ENCODE peak calls at places on chromosomes 12 and 14, in seven cellular contexts. G is GM23338, K is nephron progenitor cell, N is tibial artery, P is HCT116, W is GM13976, B is stomach. V is an unnamed sample.

GRCh38 chr12:120940799-120941198 is 36.6 kb upstream of the SPPL3 start:
- DNase-seq in W (no peak), N (no peak), B (no peak), K (no peak), P (no peak), G (no peak), V (no peak)

GRCh38 chr14:68682166-68683103 is 110.4 kb downstream of the ZFP36L1 start:
- DNase-seq in W (no peak), G (no peak), K (no peak), B (no peak), P (no peak), N (peak; percentile 77), V (peak; percentile 63)

GRCh38 chr12:50351120-50352043 is 45.0 kb downstream of the FAM186A start:
- DNase-seq in B (peak; percentile 52), N (no peak), W (no peak), P (no peak), G (no peak), K (peak; percentile 7), V (no peak)

GRCh38 chr12:130826151-130826801 is 12.8 kb downstream of the STX2 start:
- DNase-seq in N (peak; percentile 37), G (peak; percentile 87), W (peak; percentile 66), B (no peak), P (no peak), K (peak; percentile 55), V (peak; percentile 83)

GRCh38 chr12:121933522-121934317 is 15.3 kb downstream of the CFAP251 start:
- DNase-seq in B (no peak), G (peak; percentile 83), K (no peak), N (no peak), P (no peak), W (no peak), V (no peak)

GRCh38 chr14:48125654-48126053 is 450.2 kb upstream of the MDGA2 start:
- DNase-seq in K (peak; percentile 26), W (no peak), P (no peak), N (no peak), B (no peak), G (peak; percentile 58), V (no peak)

GRCh38 chr12:113194971-113195391 is 9.5 kb downstream of the RITA1 start:
- DNase-seq in B (no peak), P (no peak), G (no peak), K (peak; percentile 56), N (no peak), W (no peak), V (no peak)

GRCh38 chr14:52399886-52400599 is 85.9 kb downstream of the PTGER2 start:
- DNase-seq in B (no peak), G (peak; percentile 42), K (no peak), N (no peak), P (peak; percentile 2), W (no peak), V (no peak)

GRCh38 chr14:39492267-39492666 is 60.0 kb upstream of the FBXO33 start:
- DNase-seq in B (no peak), N (no peak), W (no peak), P (no peak), G (no peak), K (no peak), V (no peak)

GRCh38 chr12:56007892-56008471 is 10.9 kb downstream of the SUOX start:
- DNase-seq in P (no peak), W (no peak), G (no peak), N (no peak), B (no peak), K (no peak), V (no peak)

GRCh38 chr12:56011509-56012090 is 9.2 kb upstream of the IKZF4 start:
- DNase-seq in G (no peak), B (no peak), N (no peak), P (no peak), W (no peak), K (no peak), V (no peak)

GRCh38 chr12:56010112-56010570 is 10.7 kb upstream of the IKZF4 start:
- DNase-seq in K (no peak), B (no peak), G (no peak), N (no peak), W (no peak), P (no peak), V (no peak)

GRCh38 chr12:56004211-56004610 is 7.1 kb downstream of the SUOX start:
- DNase-seq in K (no peak), B (no peak), P (no peak), N (no peak), G (no peak), W (no peak), V (no peak)

DNA sequence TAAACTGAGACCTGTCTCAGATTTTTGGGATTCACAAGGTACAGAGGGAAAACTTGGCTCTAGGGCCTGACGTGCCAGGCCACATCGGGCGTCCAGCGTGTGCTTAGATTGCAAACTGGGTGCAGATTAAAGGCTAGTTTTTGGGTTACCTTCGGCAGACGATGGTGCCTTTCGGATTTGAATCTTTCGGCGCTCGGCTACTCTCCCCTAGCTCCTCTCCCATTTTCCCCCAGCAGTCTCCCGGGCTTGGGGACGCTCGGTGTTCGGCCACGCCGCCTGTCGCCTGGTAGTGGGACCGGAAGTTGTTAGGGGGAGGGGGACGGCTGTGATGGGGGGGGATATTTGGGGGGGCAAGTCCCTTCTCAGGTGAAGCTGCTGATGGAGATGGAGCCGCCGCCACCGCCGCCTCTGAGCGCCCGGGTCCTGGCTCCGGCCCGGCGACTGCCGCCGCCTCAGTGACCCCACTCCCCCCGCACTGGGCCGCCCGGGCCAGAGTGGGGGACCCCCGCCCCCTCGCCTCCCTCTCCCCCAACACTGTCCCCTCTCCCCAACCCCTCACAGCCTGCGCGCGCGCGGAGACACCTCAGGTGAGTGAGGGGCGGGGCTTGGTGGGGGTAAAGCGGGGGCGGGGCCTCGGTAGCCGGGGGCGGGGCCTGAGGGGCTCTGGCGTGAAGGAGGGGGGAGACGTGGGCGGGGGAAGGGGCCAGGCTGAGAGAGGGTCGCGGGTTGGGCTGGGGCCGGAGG is 10.2 kb downstream of the SUOX start:
- DNase-seq in G (peak; percentile 98), N (peak; percentile 78), W (peak; percentile 94), P (peak; percentile 76), B (peak; percentile 85), K (peak; percentile 92), V (peak; percentile 85)
- TF ChIP-seq CTCF in G (no peak), N (peak; percentile 12), W (no peak), P (no peak), B (no peak), K (no peak), V (no peak)

GRCh38 chr12:52395761-52396434 is 10.2 kb downstream of the KRT82 start:
- DNase-seq in P (peak; percentile 75), N (no peak), B (no peak), K (peak; percentile 29), G (peak; percentile 96), W (no peak), V (peak; percentile 28)
- TF ChIP-seq CTCF in P (peak; percentile 98), N (no peak), B (peak; percentile 25), K (peak; percentile 39), G (peak; percentile 85), W (no peak), V (peak; percentile 45)

GRCh38 chr12:109927622-109928021 is 27.5 kb downstream of the TCHP start:
- DNase-seq in W (peak; percentile 74), G (peak; percentile 74), P (peak; percentile 28), N (no peak), K (peak; percentile 36), B (peak; percentile 27), V (peak; percentile 51)
- TF ChIP-seq CTCF in W (peak; percentile 20), G (peak; percentile 84), P (peak; percentile 65), N (peak; percentile 18), K (peak; percentile 50), B (peak; percentile 39), V (peak; percentile 67)

DNA sequence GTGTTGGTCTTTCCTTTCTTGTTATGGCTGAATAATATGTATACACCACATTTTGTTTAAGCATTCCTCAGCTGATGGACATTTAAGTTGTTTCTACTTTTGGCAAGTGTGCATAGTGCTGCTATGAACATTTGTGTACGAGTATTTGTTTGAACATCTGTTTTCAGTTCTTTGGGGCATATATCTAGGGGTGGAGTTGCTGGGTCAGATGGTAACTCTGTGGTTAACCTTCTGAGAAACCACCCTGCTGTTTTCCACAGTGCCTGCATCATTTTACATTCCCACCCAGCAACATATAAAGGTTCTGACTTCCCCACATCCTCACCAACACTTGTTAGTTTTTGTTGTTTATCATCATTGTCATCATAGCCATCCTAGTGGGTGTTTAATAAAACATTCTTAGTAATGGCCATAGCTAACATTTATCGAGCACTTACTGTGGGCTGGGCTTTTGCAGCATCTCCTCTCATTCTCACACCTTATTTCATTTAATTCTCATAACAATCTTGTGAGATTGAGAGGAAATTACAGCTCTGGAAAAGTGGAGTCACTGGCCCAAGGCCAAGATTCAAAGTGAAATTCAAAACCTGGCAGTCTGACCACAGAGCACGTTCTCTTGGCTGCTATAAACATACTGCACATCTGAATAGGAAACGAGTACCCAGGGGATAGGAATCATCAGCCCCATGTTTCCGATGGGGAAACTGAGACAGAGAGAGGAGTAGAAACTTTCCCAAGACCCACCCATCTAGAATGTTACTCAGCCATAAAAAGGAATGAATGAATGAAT is 193.6 kb downstream of the KSR2 start:
- DNase-seq in P (no peak), N (no peak), K (no peak), B (no peak), G (no peak), W (no peak), V (no peak)
- TF ChIP-seq CTCF in P (no peak), N (no peak), K (no peak), B (no peak), G (no peak), W (no peak), V (no peak)

DNA sequence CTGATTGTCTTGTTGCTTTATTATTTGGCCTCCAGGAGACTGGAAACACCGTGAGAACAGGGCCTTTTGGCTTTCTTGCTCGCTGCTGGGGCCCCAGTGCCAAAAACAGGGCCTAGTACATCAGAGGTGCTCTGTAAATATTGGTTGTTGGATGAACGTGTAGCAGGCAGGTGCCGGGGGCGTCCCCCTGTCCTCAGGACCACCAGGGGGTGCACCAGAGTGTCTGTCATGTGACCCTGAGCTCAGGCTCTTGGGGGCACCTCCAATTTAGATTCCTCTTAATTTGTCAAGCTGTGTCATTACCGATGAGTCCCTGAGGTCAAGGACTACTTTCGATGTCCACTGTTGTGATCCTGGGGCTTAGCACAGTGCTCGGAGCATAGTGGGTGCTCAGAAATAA is 87.1 kb downstream of the ACACB start:
- DNase-seq in K (no peak), N (no peak), P (no peak), W (no peak), B (no peak), G (peak; percentile 9), V (no peak)
- TF ChIP-seq CTCF in K (no peak), N (no peak), P (no peak), W (no peak), B (no peak), G (peak; percentile 38), V (no peak)

GRCh38 chr12:47878293-47878917 is 26.4 kb downstream of the VDR start:
- DNase-seq in G (no peak), P (no peak), K (no peak), B (no peak), N (no peak), W (no peak), V (no peak)
- TF ChIP-seq CTCF in G (no peak), P (no peak), K (no peak), B (no peak), N (no peak), W (no peak), V (no peak)

V was measured in activated CD8-positive, alpha-beta T cell treated with anti-CD3 and anti-CD28 coated beads for 36 hours.